ENCODE peak calls at places on chromosomes 3 and 15, in five cellular contexts. Y is testis; X is left ventricle myocardium inferior; M is OCI-LY7; J is CD8-positive, alpha-beta T cell. Z is an unnamed sample. For H3K4me1, the result is how much of the 10 kb centered on the place peaks cover.

GRCh38 chr15:68697711-68698690 is 119.2 kb downstream of the CORO2B start:
- DNase-seq in Y (no peak), X (no peak), M (no peak), J (no peak), Z (no peak)

GRCh38 chr3:108391917-108392585 is 95.7 kb downstream of the HHLA2 start:
- DNase-seq in Y (no peak), X (no peak), M (no peak), J (no peak), Z (no peak)

GRCh38 chr3:166713787-166714186 is 666.3 kb downstream of the ZBBX start:
- DNase-seq in Y (no peak), X (no peak), M (no peak), J (no peak), Z (no peak)

GRCh38 chr15:91973481-91973880 is 120.0 kb downstream of the SLCO3A1 start:
- DNase-seq in Y (no peak), X (no peak), M (no peak), J (no peak), Z (no peak)

GRCh38 chr3:107450254-107450653 is 72.5 kb upstream of the BBX start:
- DNase-seq in Y (no peak), X (no peak), M (no peak), J (no peak), Z (no peak)

GRCh38 chr3:96986241-96986640 is 171.8 kb downstream of the EPHA6 start:
- DNase-seq in Y (no peak), X (no peak), M (no peak), J (no peak), Z (no peak)

GRCh38 chr3:69368129-69368741 is 17.7 kb downstream of the FRMD4B start:
- DNase-seq in Y (no peak), X (no peak), M (peak), J (peak), Z (no peak)

GRCh38 chr3:29757054-29757777 is 476.3 kb downstream of the RBMS3 start:
- DNase-seq in Y (no peak), X (no peak), M (no peak), J (no peak), Z (peak)

GRCh38 chr3:144638009-144638408 is 666.4 kb downstream of the DIPK2A start:
- DNase-seq in Y (no peak), X (no peak), M (no peak), J (no peak), Z (no peak)

GRCh38 chr3:101926594-101927105 is 77.3 kb downstream of the NFKBIZ start:
- DNase-seq in Y (no peak), X (no peak), M (no peak), J (no peak), Z (no peak)

GRCh38 chr15:77021088-77021481 is 26.2 kb downstream of the PSTPIP1 start:
- DNase-seq in Y (no peak), X (no peak), M (peak), J (no peak), Z (no peak)
- H3K4me1 ChIP-seq in Y (under half), X (under half), M (under half), J (half or more), Z (under half)

GRCh38 chr3:151203053-151203420 is at the start of gene GPR171:
- DNase-seq in Y (no peak), X (no peak), M (no peak), J (peak), Z (no peak)

GRCh38 chr3:151198849-151199248 is 4.2 kb downstream of the GPR171 start:
- DNase-seq in Y (no peak), X (no peak), M (no peak), J (no peak), Z (no peak)

GRCh38 chr3:151200586-151200985 is 2.4 kb downstream of the GPR171 start:
- DNase-seq in Y (no peak), X (no peak), M (no peak), J (no peak), Z (no peak)

GRCh38 chr3:151199569-151200438 is 3.2 kb downstream of the GPR171 start:
- DNase-seq in Y (no peak), X (no peak), M (no peak), J (no peak), Z (no peak)

GRCh38 chr3:151201046-151201730 is 1.8 kb downstream of the GPR171 start:
- DNase-seq in Y (no peak), X (no peak), M (no peak), J (no peak), Z (no peak)
- H3K4me1 ChIP-seq in Y (under half), X (under half), M (under half), J (half or more), Z (under half)

DNA sequence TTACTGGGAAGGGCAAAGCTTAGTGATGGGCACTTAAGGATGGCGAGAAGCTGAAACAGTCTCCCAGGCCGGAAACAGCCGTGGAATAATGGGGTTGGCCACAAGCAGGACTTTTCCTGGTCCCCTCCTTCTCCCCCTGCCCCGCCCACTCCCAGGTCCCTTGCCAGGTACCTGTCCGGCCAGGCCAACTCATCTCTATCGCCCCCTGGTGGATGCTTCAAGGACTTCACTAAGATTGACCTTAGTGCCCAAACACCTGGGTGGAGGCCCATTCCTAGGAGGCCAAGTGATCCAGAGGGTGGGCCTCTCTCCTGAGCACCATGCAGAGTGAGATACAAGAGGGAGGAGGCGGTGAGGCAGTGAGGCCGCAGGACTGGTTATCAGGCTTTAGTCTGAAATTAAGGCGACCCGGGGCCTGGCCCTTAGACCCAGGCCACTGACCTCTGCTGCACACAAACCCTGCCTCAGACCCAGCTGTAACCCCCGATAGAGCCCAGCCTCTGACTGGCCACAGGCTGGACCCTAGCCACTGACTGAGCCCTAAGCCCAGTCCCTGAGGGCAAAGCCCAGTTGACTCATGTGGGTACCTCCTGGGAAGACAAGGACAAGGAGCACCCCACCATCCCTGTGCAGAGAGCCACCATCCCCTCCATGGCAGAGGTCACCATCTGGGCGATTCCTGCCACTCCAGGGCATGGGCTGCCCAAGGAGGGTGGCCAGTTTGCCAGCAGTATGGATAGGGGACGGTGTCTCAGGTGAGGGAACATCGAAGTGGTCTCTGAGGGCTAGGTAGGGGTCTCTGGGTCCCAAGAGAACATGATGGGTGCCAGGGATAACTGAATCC is 37.6 kb downstream of the VIPR1 start:
- DNase-seq in Y (peak), X (no peak), M (peak), J (peak), Z (peak)
- H3K4me1 ChIP-seq in Y (under half), X (under half), M (under half), J (under half), Z (under half)

GRCh38 chr3:154979327-154979726 is 100.8 kb upstream of the MME start:
- DNase-seq in Y (no peak), X (no peak), M (no peak), J (no peak), Z (no peak)
- H3K4me1 ChIP-seq in Y (under half), X (under half), M (under half), J (under half), Z (under half)

GRCh38 chr3:52685285-52685704 is 418 bp downstream of the PBRM1 start:
- DNase-seq in Y (peak), X (peak), M (peak), J (peak), Z (peak)
- H3K4me1 ChIP-seq in Y (under half), X (half or more), M (under half), J (under half), Z (under half)

GRCh38 chr3:73600293-73600938 is 24.3 kb downstream of the PDZRN3 start:
- DNase-seq in Y (peak), X (no peak), M (no peak), J (no peak), Z (peak)

GRCh38 chr3:73601476-73601875 is 23.3 kb downstream of the PDZRN3 start:
- DNase-seq in Y (no peak), X (no peak), M (no peak), J (no peak), Z (no peak)

GRCh38 chr3:73601031-73601430 is 23.7 kb downstream of the PDZRN3 start:
- DNase-seq in Y (no peak), X (no peak), M (no peak), J (no peak), Z (no peak)

GRCh38 chr3:73603771-73604171 is 21.0 kb downstream of the PDZRN3 start:
- DNase-seq in Y (no peak), X (no peak), M (no peak), J (no peak), Z (no peak)

DNA sequence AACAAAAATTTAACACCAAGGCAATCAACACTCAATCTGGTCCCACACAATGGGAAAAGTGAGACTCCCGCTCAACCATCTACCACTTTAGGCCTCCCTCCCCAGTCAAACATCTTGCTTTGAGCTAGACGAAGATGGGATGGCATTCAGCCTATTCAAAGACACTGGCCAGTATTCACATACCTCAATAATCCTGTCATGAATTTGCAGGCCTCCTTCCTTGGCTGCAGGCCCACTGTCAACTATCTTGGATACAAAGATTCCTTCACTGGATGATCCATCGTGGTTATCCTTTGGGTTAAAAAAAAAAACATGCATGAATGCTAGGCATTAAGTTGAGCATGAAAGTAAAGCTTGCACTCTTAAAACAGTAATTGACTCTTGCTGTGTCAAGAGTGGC is 22.6 kb downstream of the PDZRN3 start:
- DNase-seq in Y (no peak), X (peak), M (no peak), J (no peak), Z (no peak)
- H3K4me1 ChIP-seq in Y (under half), X (half or more), M (under half), J (under half), Z (half or more)

GRCh38 chr3:151960956-151961580 is 87.6 kb downstream of the SUCNR1 start:
- DNase-seq in Y (no peak), X (no peak), M (no peak), J (no peak), Z (peak)
- H3K4me1 ChIP-seq in Y (under half), X (under half), M (under half), J (under half), Z (under half)